ENCODE peak calls at places on chromosomes 5 and 9, in seven cellular contexts. B is heart right ventricle, J is body of pancreas, U is GM23338, L is WERI-Rb-1, F is Peyer's patch, A is psoas muscle. Q is an unnamed sample.

GRCh38 chr9:129416831-129417604 is 203.9 kb downstream of the C9orf50 start:
- DNase-seq in B (no peak), J (no peak), U (no peak), L (peak), F (no peak), A (no peak), Q (no peak)

GRCh38 chr9:34647651-34648050 is 1.2 kb downstream of the GALT start:
- DNase-seq in B (no peak), J (no peak), U (no peak), L (no peak), F (no peak), A (no peak), Q (no peak)

GRCh38 chr9:115111854-115112253 is 6.1 kb downstream of the TNC start:
- DNase-seq in B (no peak), J (no peak), U (no peak), L (no peak), F (no peak), A (no peak), Q (no peak)

GRCh38 chr9:18928711-18929110 is 104.3 kb downstream of the SAXO1 start:
- DNase-seq in B (no peak), J (no peak), U (no peak), L (no peak), F (no peak), A (no peak), Q (peak)

GRCh38 chr9:107243757-107244156 is 39.3 kb upstream of the RAD23B start:
- DNase-seq in B (no peak), J (peak), U (no peak), L (no peak), F (peak), A (no peak), Q (peak)

GRCh38 chr5:102090770-102091169 is 205.3 kb downstream of the SLCO4C1 start:
- DNase-seq in B (no peak), J (peak), U (peak), L (peak), F (no peak), A (no peak), Q (no peak)

GRCh38 chr5:176536132-176536901 is 885 bp downstream of the RNF44 start:
- DNase-seq in B (peak), J (peak), U (peak), L (peak), F (peak), A (peak), Q (peak)

GRCh38 chr9:79711874-79712273 is 140.1 kb downstream of the TLE4 start:
- DNase-seq in B (no peak), J (no peak), U (no peak), L (no peak), F (no peak), A (no peak), Q (no peak)

GRCh38 chr5:65478336-65478735 is 3.4 kb downstream of the ADAMTS6 start:
- DNase-seq in B (no peak), J (no peak), U (no peak), L (no peak), F (no peak), A (no peak), Q (peak)

GRCh38 chr5:140364472-140364765 is 4.4 kb downstream of the SLC4A9 start:
- DNase-seq in B (no peak), J (no peak), U (no peak), L (no peak), F (no peak), A (no peak), Q (no peak)

GRCh38 chr9:117929873-117930272 is 225.7 kb downstream of the TLR4 start:
- DNase-seq in B (peak), J (no peak), U (no peak), L (no peak), F (no peak), A (no peak), Q (no peak)

GRCh38 chr5:28548856-28549255 is 1510.5 kb upstream of the CDH9 start:
- DNase-seq in B (no peak), J (no peak), U (no peak), L (no peak), F (no peak), A (no peak), Q (peak)

GRCh38 chr5:168076561-168076991 is 214.9 kb upstream of the WWC1 start:
- DNase-seq in B (peak), J (no peak), U (peak), L (peak), F (peak), A (peak), Q (peak)

GRCh38 chr9:127971357-127972315 is 9.2 kb downstream of the EEIG1 start:
- DNase-seq in B (peak), J (no peak), U (peak), L (no peak), F (no peak), A (no peak), Q (no peak)

GRCh38 chr9:97293207-97293721 is 14.2 kb upstream of the CCDC180 start:
- DNase-seq in B (peak), J (peak), U (peak), L (no peak), F (no peak), A (peak), Q (peak)

DNA sequence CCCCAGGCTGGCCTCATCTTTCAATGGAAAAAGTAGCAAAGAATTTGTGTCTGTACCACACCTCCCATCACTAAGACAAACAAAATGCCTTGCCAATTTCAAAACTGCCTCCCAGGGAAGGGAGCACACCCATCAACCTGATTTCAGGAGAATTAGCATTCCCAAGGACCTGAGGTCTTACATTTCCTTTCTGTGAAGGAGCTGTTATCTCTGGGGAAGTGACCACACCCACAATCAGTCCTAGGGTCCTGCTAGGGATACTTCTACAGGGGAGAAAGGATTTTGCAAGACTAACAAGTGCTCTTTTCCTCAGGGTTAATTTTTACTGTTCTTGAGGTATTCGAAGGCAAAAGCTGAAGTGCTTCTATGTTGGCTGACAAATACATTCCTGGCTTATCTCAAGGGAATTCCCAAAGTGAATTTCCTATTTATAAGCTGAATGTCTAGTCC is 97.5 kb upstream of the ITGA1 start:
- DNase-seq in B (no peak), J (no peak), U (peak), L (no peak), F (no peak), A (no peak), Q (no peak)
- H3K27ac ChIP-seq in B (peak), J (no peak), U (peak), L (no peak), F (no peak), A (no peak), Q (no peak)

DNA sequence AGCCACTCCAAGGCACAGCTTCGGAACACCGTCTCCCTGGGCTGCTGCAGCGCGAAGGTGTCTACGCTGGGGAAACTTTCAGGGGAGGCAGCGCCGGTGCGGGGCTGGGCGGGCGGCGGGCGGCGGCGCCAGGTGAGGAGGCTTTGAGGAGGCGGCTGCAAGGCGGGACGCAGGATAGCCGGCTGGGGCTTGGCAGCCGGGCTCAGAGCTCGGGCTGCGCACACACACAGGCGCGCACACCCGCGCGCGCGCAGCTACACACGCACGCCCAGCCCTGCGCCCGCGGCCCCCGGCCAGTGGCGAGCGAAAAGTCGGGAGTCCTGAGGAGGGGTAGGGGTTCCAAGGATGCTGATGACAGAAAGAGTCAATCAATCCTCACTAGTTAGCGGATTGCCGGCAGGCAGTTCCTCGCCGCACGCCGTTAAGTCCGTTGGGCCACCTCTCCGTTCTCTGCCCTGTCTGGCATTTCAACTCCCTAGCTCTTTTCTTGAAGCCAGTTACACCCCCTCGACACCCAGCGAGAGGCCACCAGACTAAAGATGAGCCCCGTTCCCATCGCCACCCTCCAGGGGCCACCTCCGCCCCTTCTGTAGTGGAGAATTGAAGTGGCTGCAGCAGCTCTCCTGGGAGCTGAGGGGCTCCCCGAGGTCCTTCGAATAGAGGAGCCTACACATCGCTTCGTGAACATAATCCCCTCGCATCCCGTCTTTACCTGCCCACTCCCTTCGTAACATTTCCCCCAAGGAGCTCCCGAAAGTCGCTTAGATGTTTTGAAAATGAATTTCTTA is 1640.3 kb upstream of the C9orf72 start:
- DNase-seq in B (no peak), J (no peak), U (peak), L (peak), F (no peak), A (no peak), Q (no peak)
- H3K4me3 ChIP-seq in B (peak), J (no peak), U (peak), L (peak), F (peak), A (peak), Q (peak)

DNA sequence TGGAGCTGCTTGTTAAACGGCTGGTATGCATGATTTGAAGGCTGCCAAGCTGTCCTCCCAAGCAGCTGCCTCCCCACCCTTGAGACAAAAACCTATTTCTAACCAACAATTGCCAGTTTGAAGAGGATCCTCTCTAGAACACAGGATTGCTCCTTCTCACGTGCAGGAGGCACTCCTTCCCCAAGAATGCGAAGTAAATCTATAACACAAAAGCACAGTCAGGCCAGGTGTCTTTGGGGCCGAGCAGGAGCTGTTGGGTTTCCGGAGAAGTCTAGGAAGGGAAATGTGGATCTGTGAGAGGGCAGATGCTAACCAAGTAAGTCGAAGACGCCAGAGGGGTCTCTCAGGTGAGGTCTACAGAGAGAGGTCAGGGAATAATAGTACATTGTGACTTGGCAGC is 35.4 kb upstream of the GNPDA1 start:
- DNase-seq in B (no peak), J (no peak), U (peak), L (no peak), F (no peak), A (no peak), Q (no peak)
- TF ChIP-seq CTCF in B (no peak), J (no peak), U (peak), L (no peak), F (no peak), A (no peak), Q (no peak)

GRCh38 chr5:143390941-143391340 is 12.5 kb downstream of the NR3C1 start:
- DNase-seq in B (no peak), J (no peak), U (no peak), L (no peak), F (no peak), A (no peak), Q (no peak)
- H3K27ac ChIP-seq in B (no peak), J (no peak), U (no peak), L (no peak), F (no peak), A (peak), Q (no peak)

DNA sequence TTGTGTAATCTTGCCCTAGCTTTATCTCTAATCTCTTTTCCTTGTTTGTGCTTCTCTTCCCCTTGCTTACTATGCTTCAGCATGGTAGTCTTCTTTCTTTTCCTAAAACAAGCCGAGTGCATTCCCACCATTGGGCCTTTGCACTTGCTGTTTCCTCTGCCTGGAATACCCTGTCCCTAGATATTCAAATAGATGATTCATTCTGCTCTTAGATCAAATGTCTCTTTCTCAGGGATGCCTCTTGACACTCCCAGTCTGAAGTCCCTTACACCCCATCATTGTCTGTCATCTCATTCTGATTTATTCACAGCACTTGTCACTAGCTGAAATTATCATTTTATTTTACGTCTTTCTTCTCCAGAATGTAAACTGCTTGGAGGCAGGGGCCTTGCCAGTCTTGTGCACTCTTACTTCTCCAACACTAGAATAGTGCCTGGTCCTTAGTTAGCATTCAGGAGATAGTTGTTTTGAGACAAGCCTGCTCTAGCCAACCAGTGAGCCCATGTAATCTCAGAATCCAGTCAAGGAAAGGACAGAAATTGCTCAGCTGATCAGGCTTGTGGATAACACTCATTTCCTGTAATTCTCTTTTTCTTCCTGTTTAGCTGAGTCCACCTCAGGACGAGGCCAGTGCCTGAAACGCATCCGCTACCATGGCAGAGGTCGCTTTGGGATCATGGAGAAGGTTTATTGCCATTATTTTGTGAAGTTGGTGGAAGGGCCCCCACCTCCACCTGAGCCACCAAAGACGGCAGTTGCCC is 25.4 kb downstream of the MRPL22 start:
- DNase-seq in B (peak), J (no peak), U (no peak), L (no peak), F (no peak), A (no peak), Q (no peak)
- H3K4me3 ChIP-seq in B (no peak), J (no peak), U (no peak), L (no peak), F (no peak), A (peak), Q (no peak)

GRCh38 chr5:59058977-59059687 is 476.3 kb downstream of the RAB3C start:
- DNase-seq in B (no peak), J (no peak), U (no peak), L (no peak), F (no peak), A (no peak), Q (no peak)
- TF ChIP-seq CTCF in B (no peak), J (no peak), U (no peak), L (no peak), F (no peak), A (no peak), Q (no peak)

GRCh38 chr9:111744363-111744762 is 50.4 kb downstream of the SHOC1 start:
- DNase-seq in B (no peak), J (no peak), U (no peak), L (no peak), F (no peak), A (no peak), Q (no peak)
- H3K27ac ChIP-seq in B (no peak), J (no peak), U (no peak), L (no peak), F (no peak), A (no peak), Q (no peak)

GRCh38 chr9:76688471-76689238 is 75.6 kb upstream of the PCA3 start:
- DNase-seq in B (no peak), J (no peak), U (no peak), L (no peak), F (no peak), A (no peak), Q (no peak)

GRCh38 chr9:76690575-76691370 is 73.5 kb upstream of the PCA3 start:
- DNase-seq in B (no peak), J (no peak), U (peak), L (no peak), F (no peak), A (no peak), Q (no peak)

GRCh38 chr9:76697110-76697509 is 67.1 kb upstream of the PCA3 start:
- DNase-seq in B (no peak), J (no peak), U (no peak), L (no peak), F (no peak), A (no peak), Q (no peak)

GRCh38 chr9:76691761-76692313 is 72.4 kb upstream of the PCA3 start:
- DNase-seq in B (no peak), J (no peak), U (peak), L (peak), F (peak), A (no peak), Q (no peak)

DNA sequence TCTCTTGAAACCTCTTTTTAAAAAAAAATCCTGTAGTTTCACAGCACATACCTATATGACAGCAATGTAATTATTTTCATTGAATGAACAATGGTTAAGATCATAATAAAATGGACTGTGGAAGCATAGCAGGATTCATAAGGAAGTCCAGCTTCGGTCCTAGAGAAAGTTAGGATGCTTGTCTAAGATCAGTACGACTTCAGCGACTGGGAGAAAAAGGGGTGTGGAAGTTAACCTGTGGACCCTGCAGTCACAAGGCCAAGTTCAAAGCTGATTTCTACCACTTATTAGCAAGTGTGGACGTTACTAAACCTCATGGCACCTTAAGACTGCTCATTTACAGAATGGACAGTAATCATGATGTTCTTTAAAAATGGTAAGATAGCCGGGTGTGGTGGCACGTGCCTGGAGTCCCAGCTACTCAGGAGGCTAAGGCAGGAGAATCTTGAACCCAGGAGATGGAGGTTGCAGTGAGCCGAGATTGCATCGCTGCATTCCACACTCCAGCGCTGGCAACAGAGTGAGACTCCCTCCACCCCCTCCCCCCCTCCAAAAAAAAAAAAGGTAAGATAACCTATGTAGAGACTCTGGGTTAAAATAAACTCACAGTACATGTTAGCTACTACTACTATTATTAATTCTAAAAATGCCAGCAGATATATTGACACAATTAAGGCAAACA is 71.6 kb upstream of the PCA3 start:
- DNase-seq in B (no peak), J (no peak), U (peak), L (no peak), F (no peak), A (no peak), Q (no peak)
- H3K4me3 ChIP-seq in B (no peak), J (no peak), U (peak), L (no peak), F (peak), A (no peak), Q (no peak)

Q was measured in brain microvascular endothelial cell.